ENCODE peak calls at places on chromosomes 2 and 18, in five cellular contexts. H is mesenchymal stem cell, D is H1, U is neuronal stem cell, A is trophoblast cell. B is an unnamed sample.

GRCh38 chr2:73323551-73323950 is 30.2 kb upstream of the EGR4 start:
- DNase-seq in H (no peak), A (no peak), U (no peak), D (no peak), B (no peak)

GRCh38 chr2:61179701-61180639 is 18.0 kb downstream of the C2orf74 start:
- DNase-seq in A (no peak), D (no peak), H (peak; percentile 64), U (no peak), B (no peak)

GRCh38 chr2:6676245-6676644 is 189.5 kb downstream of the CMPK2 start:
- DNase-seq in U (no peak), H (no peak), D (no peak), A (no peak), B (no peak)

GRCh38 chr18:31657823-31658669 is 26.3 kb downstream of the B4GALT6 start:
- DNase-seq in D (no peak), H (peak; percentile 23), U (no peak), A (peak; percentile 84), B (no peak)

GRCh38 chr2:128640166-128640846 is 321.6 kb upstream of the HS6ST1 start:
- DNase-seq in U (no peak), D (no peak), H (no peak), A (no peak), B (no peak)

GRCh38 chr2:134593500-134593899 is 125.3 kb downstream of the TMEM163 start:
- DNase-seq in H (no peak), D (no peak), A (no peak), U (no peak), B (no peak)

GRCh38 chr2:115634578-115634977 is 1192.1 kb downstream of the DPP10 start:
- DNase-seq in H (no peak), A (peak; percentile 70), D (no peak), U (no peak), B (no peak)

GRCh38 chr18:69947361-69948106 is at the start of gene CD226:
- DNase-seq in H (no peak), D (no peak), U (no peak), A (no peak), B (no peak)

GRCh38 chr2:12456293-12457151 is 260.2 kb upstream of the TRIB2 start:
- DNase-seq in H (peak; percentile 98), U (no peak), A (peak; percentile 100), D (no peak), B (no peak)

GRCh38 chr18:79092869-79093268 is 23.7 kb downstream of the ATP9B start:
- DNase-seq in D (no peak), U (no peak), A (no peak), H (no peak), B (no peak)

GRCh38 chr2:106147159-106147558 is 46.9 kb downstream of the UXS1 start:
- DNase-seq in A (peak; percentile 60), U (no peak), D (no peak), H (peak; percentile 44), B (no peak)

DNA sequence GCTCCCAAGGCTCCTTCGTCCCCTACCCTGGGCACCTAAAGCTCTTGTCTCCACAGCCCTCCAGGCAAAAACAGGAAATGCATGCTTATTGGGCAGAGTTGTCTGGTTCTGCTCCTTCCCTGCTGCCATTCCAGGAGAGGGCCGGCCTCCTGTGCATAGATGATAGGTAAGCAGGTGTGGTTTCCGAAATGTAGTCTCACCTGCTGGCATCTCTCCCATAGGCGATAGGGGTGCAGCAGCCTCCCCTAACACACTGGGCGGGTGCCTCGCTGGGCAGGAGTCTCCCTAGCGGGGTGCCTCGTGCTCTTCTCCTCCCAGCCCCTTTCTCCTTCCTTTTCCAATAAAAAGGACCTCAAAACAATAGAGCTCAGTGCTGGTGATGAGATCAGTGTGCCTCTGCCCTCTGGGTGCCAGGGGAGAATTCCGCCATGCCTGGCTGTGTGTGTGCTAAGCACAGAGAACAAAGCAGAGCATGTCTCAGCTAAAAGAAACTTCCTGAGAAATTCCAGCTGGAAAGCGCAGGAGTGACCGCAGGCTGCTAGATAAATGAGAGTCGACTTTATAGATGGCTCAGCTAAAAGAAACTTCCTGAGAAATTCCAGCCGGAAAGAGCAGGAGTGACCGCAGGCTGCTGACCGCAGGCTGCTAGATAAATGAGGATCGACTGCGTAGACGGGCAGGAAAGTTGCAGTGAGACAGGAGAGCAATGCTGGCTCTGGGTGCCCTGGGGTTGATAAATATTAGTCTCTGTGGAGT is 11.3 kb upstream of the PXDN start:
- DNase-seq in A (peak; percentile 16), D (no peak), H (peak; percentile 82), U (no peak), B (no peak)
- H2BK120ac ChIP-seq in A (no peak overlapping the region), D (no peak overlapping the region), H (no peak overlapping the region), U (no peak overlapping the region), B (no peak overlapping the region)

DNA sequence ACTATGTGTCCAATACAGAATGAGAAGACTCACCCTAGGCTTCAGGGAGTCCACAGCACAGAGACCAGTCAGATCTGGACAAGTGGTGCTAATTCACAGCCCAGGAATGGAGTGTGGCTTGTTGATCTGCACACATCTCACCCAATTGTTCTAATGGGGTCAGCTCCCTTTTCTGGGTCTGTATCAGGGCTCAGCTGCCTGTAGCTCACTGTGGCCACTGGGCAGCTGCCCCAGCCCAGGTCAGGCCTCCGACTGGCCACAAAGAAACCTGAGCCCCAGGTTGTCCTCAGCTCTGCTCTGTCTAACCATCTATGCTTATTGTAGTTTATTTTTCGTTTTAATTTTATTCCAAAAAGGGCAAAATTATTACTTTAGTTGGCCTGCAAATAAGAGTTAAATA is 202.3 kb upstream of the RAB6C start:
- DNase-seq in D (no peak), H (no peak), A (no peak), U (no peak), B (peak; percentile 8)
- H2BK12ac ChIP-seq in D (no peak overlapping the region), H (no peak overlapping the region), A (no peak overlapping the region), U (no peak overlapping the region), B (no peak overlapping the region)

GRCh38 chr18:37395138-37395537 is 170.5 kb downstream of the CELF4 start:
- DNase-seq in U (no peak), D (no peak), H (no peak), A (no peak), B (no peak)
- H4K91ac ChIP-seq in U (no peak overlapping the region), D (no peak overlapping the region), H (peak overlapping the region; percentile 96), A (no peak overlapping the region), B (no peak overlapping the region)

GRCh38 chr2:231388725-231389346 is 6.7 kb upstream of the B3GNT7 start:
- DNase-seq in H (no peak), D (no peak), U (no peak), A (no peak), B (no peak)
- H2BK120ac ChIP-seq in H (no peak overlapping the region), D (no peak overlapping the region), U (no peak overlapping the region), A (no peak overlapping the region), B (no peak overlapping the region)

B was measured in H9.